ENCODE peak calls at places on chromosome 15, in five cellular contexts. One of them, this sample, is unnamed.

GRCh38 chr15:70892912-70893560 is 410 bp downstream of the LRRC49 start:
- DNase-seq in suprapubic skin: no peak
- DNase-seq in OCI-LY7: no peak
- DNase-seq in adrenal gland: peak; percentile 29
- DNase-seq in brain microvascular endothelial cell: peak; percentile 66
- DNase-seq in this sample: peak; percentile 49

GRCh38 chr15:49223536-49224274 is 53.7 kb downstream of the GALK2 start:
- DNase-seq in suprapubic skin: no peak
- DNase-seq in brain microvascular endothelial cell: no peak
- DNase-seq in adrenal gland: no peak
- DNase-seq in OCI-LY7: no peak
- DNase-seq in this sample: no peak

GRCh38 chr15:62603757-62604156 is 438.7 kb upstream of the C2CD4B start:
- DNase-seq in OCI-LY7: no peak
- DNase-seq in brain microvascular endothelial cell: no peak
- DNase-seq in suprapubic skin: no peak
- DNase-seq in adrenal gland: peak; percentile 18
- DNase-seq in this sample: peak; percentile 83

GRCh38 chr15:74828835-74829234 is 2.4 kb downstream of the CPLX3 start:
- DNase-seq in adrenal gland: no peak
- DNase-seq in suprapubic skin: no peak
- DNase-seq in OCI-LY7: no peak
- DNase-seq in brain microvascular endothelial cell: no peak
- DNase-seq in this sample: no peak

GRCh38 chr15:38260077-38260476 is 7.4 kb downstream of the SPRED1 start:
- DNase-seq in adrenal gland: no peak
- DNase-seq in OCI-LY7: no peak
- DNase-seq in suprapubic skin: no peak
- DNase-seq in brain microvascular endothelial cell: peak; percentile 63
- DNase-seq in this sample: no peak

GRCh38 chr15:88243895-88244787 is 12.4 kb downstream of the NTRK3 start:
- DNase-seq in adrenal gland: no peak
- DNase-seq in suprapubic skin: no peak
- DNase-seq in brain microvascular endothelial cell: peak; percentile 12
- DNase-seq in OCI-LY7: peak; percentile 51
- DNase-seq in this sample: peak; percentile 23

GRCh38 chr15:49225572-49226281 is 55.7 kb downstream of the GALK2 start:
- DNase-seq in adrenal gland: no peak
- DNase-seq in suprapubic skin: no peak
- DNase-seq in brain microvascular endothelial cell: peak; percentile 43
- DNase-seq in OCI-LY7: no peak
- DNase-seq in this sample: no peak

GRCh38 chr15:89226359-89227221 is 5.2 kb upstream of the RLBP1 start:
- DNase-seq in OCI-LY7: no peak
- DNase-seq in adrenal gland: no peak
- DNase-seq in brain microvascular endothelial cell: no peak
- DNase-seq in suprapubic skin: no peak
- DNase-seq in this sample: no peak

GRCh38 chr15:94041731-94042130 is 189.6 kb upstream of the MCTP2 start:
- DNase-seq in adrenal gland: no peak
- DNase-seq in suprapubic skin: no peak
- DNase-seq in OCI-LY7: no peak
- DNase-seq in brain microvascular endothelial cell: peak; percentile 5
- DNase-seq in this sample: no peak

GRCh38 chr15:78551902-78552301 is 11.7 kb downstream of the PSMA4 start:
- DNase-seq in adrenal gland: no peak
- DNase-seq in brain microvascular endothelial cell: no peak
- DNase-seq in suprapubic skin: no peak
- DNase-seq in OCI-LY7: no peak
- DNase-seq in this sample: no peak

GRCh38 chr15:62391565-62392262 is 226.6 kb upstream of the C2CD4B start:
- DNase-seq in OCI-LY7: peak; percentile 5
- DNase-seq in adrenal gland: peak; percentile 40
- DNase-seq in suprapubic skin: no peak
- DNase-seq in brain microvascular endothelial cell: no peak
- DNase-seq in this sample: peak; percentile 38

GRCh38 chr15:28901587-28901980 is 15.8 kb downstream of the APBA2 start:
- DNase-seq in OCI-LY7: no peak
- DNase-seq in adrenal gland: no peak
- DNase-seq in brain microvascular endothelial cell: no peak
- DNase-seq in suprapubic skin: peak; percentile 60
- DNase-seq in this sample: no peak

GRCh38 chr15:100596792-100597191 is 5.2 kb downstream of the LINS1 start:
- DNase-seq in OCI-LY7: no peak
- DNase-seq in suprapubic skin: no peak
- DNase-seq in adrenal gland: peak; percentile 24
- DNase-seq in brain microvascular endothelial cell: no peak
- DNase-seq in this sample: peak; percentile 49

GRCh38 chr15:90184119-90184785 is 16.9 kb upstream of the SEMA4B start:
- DNase-seq in adrenal gland: peak; percentile 97
- DNase-seq in suprapubic skin: peak; percentile 91
- DNase-seq in OCI-LY7: no peak
- DNase-seq in brain microvascular endothelial cell: no peak
- DNase-seq in this sample: peak; percentile 83

GRCh38 chr15:25240461-25241021 is 198.3 kb downstream of the UBE3A start:
- DNase-seq in suprapubic skin: peak; percentile 66
- DNase-seq in OCI-LY7: no peak
- DNase-seq in brain microvascular endothelial cell: no peak
- DNase-seq in adrenal gland: peak; percentile 9
- DNase-seq in this sample: no peak

GRCh38 chr15:77630956-77631789 is 1.5 kb downstream of the LINGO1 start:
- DNase-seq in brain microvascular endothelial cell: no peak
- DNase-seq in suprapubic skin: no peak
- DNase-seq in OCI-LY7: no peak
- DNase-seq in adrenal gland: no peak
- DNase-seq in this sample: no peak

GRCh38 chr15:71334874-71335273 is 219.6 kb downstream of the THSD4 start:
- DNase-seq in OCI-LY7: no peak
- DNase-seq in brain microvascular endothelial cell: no peak
- DNase-seq in adrenal gland: no peak
- DNase-seq in suprapubic skin: no peak
- DNase-seq in this sample: no peak

GRCh38 chr15:48060396-48060795 is 60.4 kb upstream of the SLC24A5 start:
- DNase-seq in brain microvascular endothelial cell: no peak
- DNase-seq in suprapubic skin: no peak
- DNase-seq in adrenal gland: no peak
- DNase-seq in OCI-LY7: no peak
- DNase-seq in this sample: no peak

GRCh38 chr15:74786659-74787165 is 4.8 kb downstream of the CSK start:
- DNase-seq in OCI-LY7: peak; percentile 57
- DNase-seq in brain microvascular endothelial cell: no peak
- DNase-seq in suprapubic skin: no peak
- DNase-seq in adrenal gland: no peak
- DNase-seq in this sample: no peak

GRCh38 chr15:29410342-29410741 is 140.7 kb upstream of the NSMCE3 start:
- DNase-seq in OCI-LY7: no peak
- DNase-seq in adrenal gland: no peak
- DNase-seq in suprapubic skin: no peak
- DNase-seq in brain microvascular endothelial cell: peak; percentile 15
- DNase-seq in this sample: no peak

GRCh38 chr15:44092221-44092620 is 102.8 kb downstream of the FRMD5 start:
- DNase-seq in OCI-LY7: no peak
- DNase-seq in adrenal gland: no peak
- DNase-seq in brain microvascular endothelial cell: peak; percentile 29
- DNase-seq in suprapubic skin: no peak
- DNase-seq in this sample: peak; percentile 37

GRCh38 chr15:81373996-81374395 is at the start of gene TMC3:
- DNase-seq in brain microvascular endothelial cell: no peak
- DNase-seq in adrenal gland: no peak
- DNase-seq in suprapubic skin: no peak
- DNase-seq in OCI-LY7: no peak
- DNase-seq in this sample: no peak

GRCh38 chr15:52256930-52257733 is 38.5 kb downstream of the MYO5C start:
- DNase-seq in OCI-LY7: no peak
- DNase-seq in adrenal gland: no peak
- DNase-seq in suprapubic skin: no peak
- DNase-seq in brain microvascular endothelial cell: no peak
- DNase-seq in this sample: no peak

GRCh38 chr15:82021021-82021420 is 24.8 kb downstream of the MEX3B start:
- DNase-seq in adrenal gland: no peak
- DNase-seq in OCI-LY7: no peak
- DNase-seq in suprapubic skin: no peak
- DNase-seq in brain microvascular endothelial cell: no peak
- DNase-seq in this sample: peak; percentile 39

GRCh38 chr15:90501898-90502297 is 27.8 kb upstream of the CRTC3 start:
- DNase-seq in brain microvascular endothelial cell: no peak
- DNase-seq in suprapubic skin: no peak
- DNase-seq in adrenal gland: no peak
- DNase-seq in OCI-LY7: no peak
- DNase-seq in this sample: no peak

GRCh38 chr15:55915876-55916567 is 77.4 kb downstream of the NEDD4 start:
- DNase-seq in suprapubic skin: no peak
- DNase-seq in brain microvascular endothelial cell: no peak
- DNase-seq in OCI-LY7: no peak
- DNase-seq in adrenal gland: no peak
- DNase-seq in this sample: no peak

GRCh38 chr15:31145271-31145911 is 43.9 kb upstream of the TRPM1 start:
- DNase-seq in suprapubic skin: no peak
- DNase-seq in adrenal gland: no peak
- DNase-seq in brain microvascular endothelial cell: no peak
- DNase-seq in OCI-LY7: no peak
- DNase-seq in this sample: no peak

GRCh38 chr15:38944551-38944950 is 379.9 kb upstream of the RASGRP1 start:
- DNase-seq in brain microvascular endothelial cell: no peak
- DNase-seq in adrenal gland: no peak
- DNase-seq in suprapubic skin: no peak
- DNase-seq in OCI-LY7: no peak
- DNase-seq in this sample: no peak

GRCh38 chr15:57306944-57307411 is 69.3 kb upstream of the CGNL1 start:
- DNase-seq in brain microvascular endothelial cell: no peak
- DNase-seq in adrenal gland: no peak
- DNase-seq in OCI-LY7: no peak
- DNase-seq in suprapubic skin: no peak
- DNase-seq in this sample: peak; percentile 17

GRCh38 chr15:50906954-50907865 is 1.3 kb upstream of the AP4E1 start:
- DNase-seq in suprapubic skin: no peak
- DNase-seq in adrenal gland: no peak
- DNase-seq in OCI-LY7: peak; percentile 55
- DNase-seq in brain microvascular endothelial cell: no peak
- DNase-seq in this sample: no peak

GRCh38 chr15:91100561-91101355 is 701 bp downstream of the SV2B start:
- DNase-seq in suprapubic skin: no peak
- DNase-seq in brain microvascular endothelial cell: no peak
- DNase-seq in OCI-LY7: no peak
- DNase-seq in adrenal gland: no peak
- DNase-seq in this sample: no peak

DNA sequence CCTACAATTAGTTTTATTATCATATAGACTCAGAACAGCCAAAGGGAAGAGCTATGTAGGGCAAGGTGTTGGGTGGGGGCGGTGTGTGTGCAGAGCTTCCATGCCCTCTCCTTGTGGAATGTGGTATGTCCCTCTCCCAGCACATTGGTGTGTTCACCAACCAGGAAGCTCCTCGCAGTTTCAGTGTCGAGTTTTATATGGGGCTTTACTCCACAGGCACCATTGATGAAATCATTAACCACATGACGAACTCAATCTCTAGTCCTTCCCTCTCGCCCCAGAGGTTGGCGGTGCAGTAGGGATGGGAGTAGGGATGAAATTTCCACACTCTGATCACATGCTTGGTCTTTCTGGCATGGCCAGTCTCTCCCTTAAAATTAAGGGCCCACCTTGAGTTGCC is 13.6 kb upstream of the SRP14 start:
- DNase-seq in OCI-LY7: no peak
- DNase-seq in brain microvascular endothelial cell: no peak
- DNase-seq in adrenal gland: peak; percentile 6
- DNase-seq in suprapubic skin: no peak
- DNase-seq in this sample: no peak
- H3K27ac ChIP-seq in OCI-LY7: no peak overlapping the region
- H3K27ac ChIP-seq in brain microvascular endothelial cell: no peak overlapping the region
- H3K27ac ChIP-seq in adrenal gland: no peak overlapping the region
- H3K27ac ChIP-seq in suprapubic skin: no peak overlapping the region
- H3K27ac ChIP-seq in this sample: no peak overlapping the region

GRCh38 chr15:42215854-42216829 is 8.0 kb upstream of the VPS39 start:
- DNase-seq in adrenal gland: no peak
- DNase-seq in suprapubic skin: no peak
- DNase-seq in OCI-LY7: peak; percentile 13
- DNase-seq in brain microvascular endothelial cell: no peak
- DNase-seq in this sample: no peak
- TF ChIP-seq CTCF in adrenal gland: no peak
- TF ChIP-seq CTCF in suprapubic skin: no peak
- TF ChIP-seq CTCF in OCI-LY7: no peak
- TF ChIP-seq CTCF in brain microvascular endothelial cell: no peak
- TF ChIP-seq CTCF in this sample: no peak

DNA sequence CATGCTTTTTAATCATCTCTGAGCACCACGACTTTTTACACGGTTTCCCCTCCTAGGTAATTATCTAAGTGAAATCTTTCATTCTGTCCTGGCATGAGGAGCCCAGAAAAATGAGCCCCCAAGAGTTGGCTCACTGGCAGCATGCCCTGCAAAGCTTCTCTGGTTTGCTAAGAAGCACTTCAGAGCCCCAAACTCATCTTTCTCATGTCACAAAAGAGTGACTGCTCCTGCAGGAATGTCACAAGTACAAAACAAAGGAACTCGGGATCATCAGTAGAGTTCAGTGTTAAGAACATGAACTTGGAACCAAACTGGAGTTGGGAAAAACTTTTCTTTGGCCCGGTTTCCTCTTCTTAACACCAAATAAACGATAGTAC is 123.9 kb downstream of the FOXB1 start:
- DNase-seq in suprapubic skin: no peak
- DNase-seq in adrenal gland: peak; percentile 21
- DNase-seq in OCI-LY7: no peak
- DNase-seq in brain microvascular endothelial cell: peak; percentile 28
- DNase-seq in this sample: no peak
- H3K27ac ChIP-seq in suprapubic skin: peak overlapping the region; percentile 85
- H3K27ac ChIP-seq in adrenal gland: no peak overlapping the region
- H3K27ac ChIP-seq in OCI-LY7: peak overlapping the region; percentile 22
- H3K27ac ChIP-seq in brain microvascular endothelial cell: peak overlapping the region; percentile 42
- H3K27ac ChIP-seq in this sample: peak overlapping the region; percentile 48

DNA sequence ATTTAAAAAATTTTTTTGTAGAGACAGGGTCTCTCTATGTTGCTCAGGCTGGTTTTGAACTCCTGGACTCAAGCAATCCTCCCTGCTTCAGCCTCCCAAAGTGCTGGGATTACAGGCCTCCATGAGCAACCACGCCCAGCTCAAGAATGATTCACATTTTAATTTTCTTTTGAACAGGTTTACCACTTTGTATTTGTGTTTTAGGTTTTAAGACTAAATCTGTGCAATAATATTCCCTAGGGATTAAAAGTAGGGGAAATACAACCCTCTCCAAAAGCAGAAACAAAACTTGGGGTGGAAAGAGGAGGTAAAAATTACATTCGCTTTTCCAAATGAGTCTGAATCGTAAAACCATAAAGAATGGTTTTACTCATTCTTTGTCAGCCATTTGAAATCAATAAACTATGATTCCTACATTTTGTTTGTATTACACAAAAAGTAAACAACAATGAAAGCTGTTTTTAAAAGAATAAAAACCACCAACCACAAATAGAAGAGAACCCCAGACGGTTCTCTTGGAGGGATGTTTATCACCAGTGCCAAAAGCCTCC is 37.8 kb downstream of the SLC24A1 start:
- DNase-seq in suprapubic skin: no peak
- DNase-seq in adrenal gland: no peak
- DNase-seq in brain microvascular endothelial cell: no peak
- DNase-seq in OCI-LY7: no peak
- DNase-seq in this sample: no peak
- TF ChIP-seq CTCF in suprapubic skin: no peak
- TF ChIP-seq CTCF in adrenal gland: no peak
- TF ChIP-seq CTCF in brain microvascular endothelial cell: no peak
- TF ChIP-seq CTCF in OCI-LY7: no peak
- TF ChIP-seq CTCF in this sample: no peak

This sample was measured in RWPE1.